ENCODE peak calls at places on chromosomes 13 and 19, in ten cellular contexts. V is RWPE1, I is uterus, C is mucosa of descending colon, W is nephron progenitor cell, X is suprapubic skin, E is SK-N-SH, R is cardiac fibroblast, Y is astrocyte, L is tibial artery. T is an unnamed sample.

GRCh38 chr19:48466571-48467325 is 2.4 kb upstream of the CYTH2 start:
- DNase-seq in E (peak), R (peak), L (no peak), Y (peak), V (no peak), W (no peak), I (no peak), C (no peak), X (no peak), T (peak)

GRCh38 chr19:12959482-12959881 is 2.5 kb upstream of the GADD45GIP1 start:
- DNase-seq in R (no peak), Y (no peak), C (no peak), V (no peak), L (no peak), W (no peak), I (no peak), E (no peak), X (no peak), T (no peak)

GRCh38 chr13:39538826-39539555 is 64.0 kb downstream of the LHFPL6 start:
- DNase-seq in C (no peak), E (no peak), V (no peak), L (no peak), I (no peak), Y (peak), R (no peak), X (no peak), W (no peak), T (no peak)

GRCh38 chr19:12774588-12775555 is at the start of gene HOOK2:
- DNase-seq in W (no peak), E (no peak), R (no peak), V (peak), X (peak), L (no peak), Y (no peak), C (peak), I (no peak), T (no peak)

GRCh38 chr13:110194456-110194855 is 112.5 kb downstream of the COL4A1 start:
- DNase-seq in R (peak), L (no peak), E (no peak), Y (no peak), V (no peak), W (no peak), I (no peak), C (no peak), X (no peak), T (no peak)

GRCh38 chr19:42360787-42361544 is 29.1 kb downstream of the CNFN start:
- DNase-seq in X (no peak), Y (peak), R (no peak), W (peak), C (no peak), V (no peak), L (no peak), I (no peak), E (peak), T (peak)

GRCh38 chr19:17235618-17236413 is 9.8 kb downstream of the OCEL1 start:
- DNase-seq in L (peak), Y (peak), V (peak), E (peak), R (peak), X (no peak), C (peak), W (peak), I (peak), T (peak)

GRCh38 chr13:19961924-19962323 is 3.4 kb downstream of the ZMYM2 start:
- DNase-seq in E (no peak), R (no peak), C (no peak), W (no peak), I (no peak), X (no peak), V (no peak), Y (no peak), L (no peak), T (no peak)

GRCh38 chr19:3440082-3440481 is 40.2 kb downstream of the SMIM24 start:
- DNase-seq in Y (no peak), L (peak), R (no peak), W (no peak), I (no peak), X (no peak), V (no peak), E (peak), C (peak), T (peak)

GRCh38 chr13:44294868-44295267 is 78.8 kb upstream of the SERP2 start:
- DNase-seq in V (no peak), W (no peak), R (no peak), Y (no peak), C (no peak), E (no peak), I (no peak), L (no peak), X (no peak), T (no peak)

GRCh38 chr13:102642475-102642874 is 45.7 kb downstream of the TPP2 start:
- DNase-seq in C (peak), V (no peak), Y (peak), R (peak), L (peak), X (no peak), I (peak), E (no peak), W (no peak), T (no peak)

GRCh38 chr19:32041681-32042292 is 303.6 kb upstream of the ZNF507 start:
- DNase-seq in R (peak), C (peak), Y (no peak), V (peak), E (peak), W (peak), X (no peak), L (no peak), I (peak), T (peak)

GRCh38 chr13:100014621-100015020 is 33.0 kb downstream of the ZIC2 start:
- DNase-seq in Y (no peak), X (no peak), R (no peak), C (no peak), V (no peak), E (no peak), L (no peak), I (no peak), W (no peak), T (no peak)

GRCh38 chr13:32001392-32001768 is 30.2 kb upstream of the FRY start:
- DNase-seq in Y (peak), W (no peak), V (peak), E (peak), I (no peak), X (no peak), L (no peak), C (peak), R (peak), T (no peak)

GRCh38 chr13:113656015-113656588 is 1.9 kb downstream of the ATP4B start:
- DNase-seq in Y (no peak), W (no peak), I (peak), X (peak), V (no peak), E (no peak), C (no peak), R (no peak), L (peak), T (peak)

GRCh38 chr19:1267441-1268391 is 1.4 kb upstream of the CIRBP start:
- DNase-seq in Y (no peak), L (peak), E (no peak), V (no peak), C (no peak), W (no peak), I (peak), X (peak), R (no peak), T (no peak)

GRCh38 chr19:9991425-9992191 is 18.7 kb downstream of the COL5A3 start:
- DNase-seq in W (peak), E (no peak), X (no peak), I (no peak), C (no peak), L (no peak), Y (no peak), V (no peak), R (no peak), T (no peak)

GRCh38 chr13:95301947-95302386 is 716 bp upstream of the ABCC4 start:
- DNase-seq in Y (peak), W (no peak), V (no peak), X (no peak), I (no peak), C (no peak), R (peak), L (no peak), E (peak), T (no peak)
- TF ChIP-seq CTCF in Y (no peak), W (no peak), V (no peak), X (no peak), I (no peak), C (no peak), R (no peak), L (no peak), E (peak), T (no peak)

GRCh38 chr19:36051236-36051635 is 2.8 kb downstream of the THAP8 start:
- DNase-seq in Y (no peak), E (no peak), C (no peak), L (no peak), V (no peak), R (no peak), I (no peak), X (no peak), W (peak), T (peak)
- TF ChIP-seq CTCF in Y (no peak), E (no peak), C (no peak), L (no peak), V (no peak), R (peak), I (no peak), X (no peak), W (no peak), T (no peak)

DNA sequence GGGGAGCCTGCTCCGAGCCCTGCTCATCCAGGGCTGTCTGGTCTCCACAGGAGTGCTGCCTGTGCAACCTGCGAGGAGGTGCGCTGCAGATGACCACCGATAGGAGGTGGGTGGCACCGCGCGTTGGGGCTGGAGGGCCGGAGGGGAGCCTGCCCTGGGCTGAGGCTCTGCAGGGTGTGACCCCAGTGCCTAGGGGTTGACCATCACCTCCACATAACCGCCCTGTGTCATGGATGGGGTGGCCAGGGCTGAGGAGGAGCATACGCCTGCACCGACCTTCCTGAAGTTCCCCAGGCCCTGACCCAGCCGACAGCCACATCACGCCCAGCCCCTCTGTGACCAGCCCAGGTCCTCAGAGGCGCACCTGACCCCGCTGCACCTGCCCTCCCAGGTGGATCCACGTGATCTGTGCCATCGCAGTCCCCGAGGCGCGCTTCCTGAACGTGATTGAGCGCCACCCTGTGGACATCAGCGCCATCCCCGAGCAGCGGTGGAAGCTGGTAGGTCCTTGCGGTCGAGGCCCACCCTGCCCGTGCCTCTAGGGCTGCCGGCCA is 168.7 kb downstream of the KDM4B start:
- DNase-seq in X (no peak), W (no peak), R (no peak), I (no peak), Y (no peak), V (no peak), E (peak), C (no peak), L (no peak), T (peak)
- TF ChIP-seq CTCF in X (no peak), W (peak), R (peak), I (no peak), Y (no peak), V (peak), E (peak), C (no peak), L (no peak), T (peak)

GRCh38 chr13:96792736-96793444 is 201.4 kb downstream of the OXGR1 start:
- DNase-seq in I (no peak), E (no peak), R (no peak), L (no peak), X (no peak), C (no peak), Y (no peak), W (no peak), V (no peak), T (no peak)

GRCh38 chr13:96796234-96796633 is 198.0 kb downstream of the OXGR1 start:
- DNase-seq in L (no peak), X (no peak), C (no peak), W (no peak), E (no peak), V (no peak), R (no peak), Y (no peak), I (no peak), T (no peak)

DNA sequence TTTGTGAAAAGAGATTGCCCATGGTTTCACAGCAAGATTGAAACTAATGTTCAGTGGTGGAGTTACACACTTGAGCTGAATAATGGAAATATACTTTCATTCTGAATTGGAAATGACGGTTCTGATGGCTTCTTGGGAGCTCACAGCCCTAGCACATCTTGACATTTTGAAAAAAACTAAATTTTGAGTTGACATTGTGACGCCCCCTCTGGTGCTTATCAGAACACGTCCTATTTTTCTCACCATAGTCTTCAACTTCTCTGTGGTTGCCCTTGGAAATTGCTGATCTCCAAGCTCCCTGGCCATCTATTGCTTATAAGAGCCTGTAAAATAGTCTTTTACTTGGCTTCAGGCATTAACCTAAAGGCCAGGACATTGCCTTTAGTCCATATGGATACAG is 202.1 kb downstream of the OXGR1 start:
- DNase-seq in Y (no peak), L (no peak), E (no peak), C (no peak), I (no peak), X (no peak), V (no peak), R (no peak), W (no peak), T (no peak)
- TF ChIP-seq CTCF in Y (no peak), L (no peak), E (no peak), C (no peak), I (no peak), X (no peak), V (no peak), R (no peak), W (no peak), T (no peak)

DNA sequence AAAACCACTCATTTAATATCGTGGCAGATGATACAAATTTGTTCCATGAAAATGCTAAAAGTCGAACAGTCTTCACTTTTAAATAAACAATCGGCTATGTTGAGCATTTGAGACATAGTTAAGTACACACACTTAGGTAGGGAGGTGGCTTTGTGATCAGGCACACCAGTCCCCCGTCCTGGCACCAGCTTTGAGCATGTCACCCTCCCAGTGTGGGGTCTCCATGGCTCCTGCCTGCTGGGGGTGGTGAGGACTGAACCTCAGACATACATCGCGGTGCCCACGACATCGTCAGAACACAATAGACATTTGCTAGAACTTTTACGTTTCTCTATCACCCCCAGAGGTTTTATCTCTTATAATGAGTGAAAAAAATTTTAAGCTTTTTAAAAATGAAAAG is 62.0 kb downstream of the RFX2 start:
- DNase-seq in X (peak), L (no peak), E (peak), C (no peak), Y (no peak), W (no peak), I (peak), V (no peak), R (no peak), T (no peak)
- TF ChIP-seq CTCF in X (no peak), L (no peak), E (no peak), C (no peak), Y (no peak), W (no peak), I (no peak), V (no peak), R (no peak), T (no peak)

GRCh38 chr19:35518313-35518712 is 4.9 kb upstream of the DMKN start:
- DNase-seq in R (peak), W (no peak), L (no peak), C (no peak), V (peak), I (no peak), X (no peak), E (no peak), Y (peak), T (no peak)

GRCh38 chr19:35517342-35517741 is 3.9 kb upstream of the DMKN start:
- DNase-seq in Y (no peak), R (no peak), W (no peak), C (no peak), I (no peak), L (no peak), E (no peak), V (no peak), X (no peak), T (no peak)

GRCh38 chr19:35516310-35516709 is 2.9 kb upstream of the DMKN start:
- DNase-seq in X (no peak), L (no peak), E (no peak), R (no peak), C (no peak), Y (no peak), I (no peak), W (no peak), V (no peak), T (no peak)

GRCh38 chr19:35521124-35521743 is 6.9 kb downstream of the SBSN start:
- DNase-seq in C (no peak), Y (no peak), L (no peak), E (no peak), I (no peak), X (no peak), R (no peak), V (no peak), W (no peak), T (no peak)

DNA sequence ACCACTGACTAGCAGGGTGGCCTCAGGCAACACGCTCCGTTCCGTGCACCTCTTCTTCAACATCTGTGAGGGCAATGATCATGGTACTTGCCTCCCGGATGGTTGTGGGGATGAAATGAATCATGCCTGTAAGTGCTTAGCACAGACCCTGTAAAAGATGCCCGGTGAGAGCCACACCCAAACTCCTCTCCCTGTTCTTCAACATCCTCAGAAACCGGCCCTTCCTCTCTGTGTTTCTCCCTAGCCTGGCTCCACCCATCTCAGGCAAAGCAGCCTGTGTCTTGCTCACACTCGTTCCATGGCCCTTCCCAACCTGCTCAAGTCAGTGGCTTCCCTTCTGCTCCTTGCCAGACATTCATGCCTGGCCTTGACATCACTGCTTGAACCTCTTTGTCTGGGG is 5.8 kb upstream of the DMKN start:
- DNase-seq in R (peak), V (peak), X (no peak), I (no peak), E (no peak), C (no peak), L (no peak), Y (no peak), W (no peak), T (no peak)
- TF ChIP-seq CTCF in R (no peak), V (no peak), X (no peak), I (no peak), E (no peak), C (no peak), L (no peak), Y (no peak), W (no peak), T (no peak)

GRCh38 chr19:18342090-18342632 is 1.8 kb downstream of the PGPEP1 start:
- DNase-seq in E (no peak), I (no peak), C (no peak), V (no peak), Y (no peak), R (no peak), W (no peak), L (no peak), X (no peak), T (no peak)

GRCh38 chr19:18338471-18339001 is 1.9 kb upstream of the PGPEP1 start:
- DNase-seq in C (no peak), L (no peak), E (no peak), X (no peak), V (no peak), Y (no peak), I (no peak), W (no peak), R (no peak), T (no peak)

GRCh38 chr19:18340237-18340989 is at the start of gene PGPEP1:
- DNase-seq in R (peak), E (peak), I (peak), Y (peak), C (peak), V (peak), L (peak), W (peak), X (no peak), T (peak)

GRCh38 chr19:18339703-18340102 is 695 bp upstream of the PGPEP1 start:
- DNase-seq in V (no peak), W (peak), X (no peak), Y (no peak), E (peak), R (no peak), C (no peak), L (no peak), I (no peak), T (peak)

GRCh38 chr19:18340990-18341868 is 831 bp downstream of the PGPEP1 start:
- DNase-seq in W (peak), X (peak), V (no peak), I (peak), L (peak), Y (peak), R (no peak), C (peak), E (peak), T (peak)
- TF ChIP-seq CTCF in W (no peak), X (no peak), V (no peak), I (no peak), L (no peak), Y (no peak), R (no peak), C (no peak), E (no peak), T (no peak)

T was measured in glutamatergic neuron.